ENCODE peak calls at places on chromosomes 7 and 10, in five cellular contexts. X is AG04449, V is colonic mucosa, J is nephron progenitor cell, D is GM12891. F is an unnamed sample.

GRCh38 chr7:128343554-128344430 is at the start of gene RBM28:
- DNase-seq in X (peak), V (peak), D (peak), J (peak), F (peak)

GRCh38 chr7:77907281-77907680 is 108.7 kb downstream of the PHTF2 start:
- DNase-seq in X (no peak), D (no peak), V (no peak), J (no peak), F (no peak)

GRCh38 chr10:31278279-31278941 is 40.6 kb upstream of the ZEB1 start:
- DNase-seq in V (no peak), J (no peak), X (no peak), D (no peak), F (no peak)

GRCh38 chr7:119999743-120000475 is 273.1 kb upstream of the KCND2 start:
- DNase-seq in X (no peak), V (no peak), D (no peak), J (no peak), F (no peak)

GRCh38 chr7:20358106-20358505 is 27.4 kb downstream of the ITGB8 start:
- DNase-seq in D (no peak), X (no peak), V (no peak), J (no peak), F (no peak)

GRCh38 chr7:24981544-24981951 is 1.6 kb upstream of the OSBPL3 start:
- DNase-seq in X (no peak), D (no peak), V (peak), J (peak), F (no peak)

GRCh38 chr7:65975814-65976445 is 6.1 kb downstream of the GUSB start:
- DNase-seq in X (no peak), D (no peak), V (no peak), J (no peak), F (no peak)

GRCh38 chr10:20274580-20274979 is 458.3 kb downstream of the PLXDC2 start:
- DNase-seq in D (no peak), V (no peak), X (no peak), J (no peak), F (no peak)

GRCh38 chr10:62815373-62816111 is 624 bp downstream of the EGR2 start:
- DNase-seq in V (peak), D (no peak), X (no peak), J (peak), F (no peak)

GRCh38 chr7:121994625-121995410 is 121.9 kb downstream of the PTPRZ1 start:
- DNase-seq in J (peak), X (peak), V (peak), D (peak), F (peak)

GRCh38 chr10:986137-986825 is 2.0 kb upstream of the GTPBP4 start:
- DNase-seq in D (no peak), J (no peak), V (no peak), X (no peak), F (no peak)

GRCh38 chr10:14476641-14477407 is 146.1 kb upstream of the FRMD4A start:
- DNase-seq in X (peak), J (no peak), D (no peak), V (no peak), F (no peak)

GRCh38 chr10:127135844-127136577 is 60.4 kb downstream of the INSYN2A start:
- DNase-seq in V (no peak), X (no peak), D (no peak), J (no peak), F (no peak)